ENCODE peak calls at places on chromosomes 16 and 17, in ten cellular contexts. V is T-cell; J is HS-27A; C is CD4-positive, alpha-beta memory T cell; F is neural progenitor cell; L is KBM-7; Q is HTR-8/SVneo; M is astrocyte of the hippocampus; B is NCI-H2107; I is MCF 10A. P is an unnamed sample.

GRCh38 chr17:34584805-34585416 is 5.5 kb downstream of the TMEM132E start:
- DNase-seq in V (no peak), J (no peak), C (no peak), F (peak; percentile 29), L (peak; percentile 19), Q (peak; percentile 49), M (peak; percentile 7), B (peak; percentile 54), I (no peak), P (no peak)

GRCh38 chr16:12158428-12158827 is 181.9 kb downstream of the SNX29 start:
- DNase-seq in V (no peak), J (peak; percentile 92), C (no peak), F (no peak), L (no peak), Q (no peak), M (peak; percentile 83), B (no peak), I (peak; percentile 31), P (no peak)

GRCh38 chr16:10314317-10314716 is 71.5 kb upstream of the ATF7IP2 start:
- DNase-seq in V (no peak), J (no peak), C (no peak), F (no peak), L (no peak), Q (no peak), M (no peak), B (no peak), I (no peak), P (no peak)

GRCh38 chr16:67645397-67646121 is 615 bp downstream of the CARMIL2 start:
- DNase-seq in V (peak; percentile 28), J (no peak), C (no peak), F (no peak), L (no peak), Q (no peak), M (no peak), B (no peak), I (no peak), P (no peak)

GRCh38 chr17:81342062-81342699 is 47.1 kb upstream of the SLC38A10 start:
- DNase-seq in V (no peak), J (no peak), C (no peak), F (no peak), L (no peak), Q (no peak), M (peak; percentile 69), B (no peak), I (no peak), P (no peak)

GRCh38 chr16:82364690-82365089 is 194.7 kb upstream of the MPHOSPH6 start:
- DNase-seq in V (no peak), J (no peak), C (no peak), F (no peak), L (no peak), Q (no peak), M (no peak), B (no peak), I (no peak), P (no peak)

GRCh38 chr16:69108905-69109252 is 3.4 kb downstream of the HAS3 start:
- DNase-seq in V (no peak), J (no peak), C (no peak), F (no peak), L (no peak), Q (no peak), M (no peak), B (no peak), I (no peak), P (no peak)

GRCh38 chr16:68093816-68094613 is 8.8 kb downstream of the NFATC3 start:
- DNase-seq in V (no peak), J (no peak), C (no peak), F (peak; percentile 32), L (peak; percentile 53), Q (no peak), M (peak; percentile 33), B (no peak), I (peak; percentile 35), P (no peak)

GRCh38 chr17:78375401-78376079 is 2.9 kb upstream of the PGS1 start:
- DNase-seq in V (no peak), J (no peak), C (no peak), F (no peak), L (no peak), Q (no peak), M (peak; percentile 90), B (no peak), I (peak; percentile 92), P (peak; percentile 87)

GRCh38 chr17:71572343-71572742 is 548.5 kb upstream of the SOX9 start:
- DNase-seq in V (no peak), J (no peak), C (no peak), F (no peak), L (no peak), Q (no peak), M (no peak), B (no peak), I (no peak), P (no peak)

GRCh38 chr17:27622914-27623313 is 8.1 kb upstream of the LGALS9 start:
- DNase-seq in V (no peak), J (no peak), C (no peak), F (no peak), L (no peak), Q (no peak), M (no peak), B (no peak), I (no peak), P (no peak)

GRCh38 chr17:60857521-60857920 is 179.9 kb downstream of the BCAS3 start:
- DNase-seq in V (no peak), J (no peak), C (no peak), F (no peak), L (no peak), Q (no peak), M (no peak), B (no peak), I (no peak), P (no peak)

GRCh38 chr16:31351937-31352315 is 3.0 kb upstream of the ITGAX start:
- DNase-seq in V (no peak), J (no peak), C (no peak), F (no peak), L (no peak), Q (no peak), M (no peak), B (no peak), I (no peak), P (peak; percentile 97)

GRCh38 chr17:7851438-7852261 is 3.2 kb upstream of the TMEM88 start:
- DNase-seq in V (peak; percentile 96), J (no peak), C (peak; percentile 95), F (peak; percentile 98), L (peak; percentile 89), Q (peak; percentile 89), M (peak; percentile 95), B (peak; percentile 64), I (peak; percentile 85), P (peak; percentile 89)

GRCh38 chr17:82933006-82933310 is 93.1 kb upstream of the ZNF750 start:
- DNase-seq in V (no peak), J (no peak), C (no peak), F (no peak), L (no peak), Q (no peak), M (no peak), B (no peak), I (no peak), P (no peak)